ENCODE peak calls at places on chromosome 14, in four cellular contexts. One of them, this sample, is unnamed.

GRCh38 chr14:103434868-103435442 is 49.7 kb downstream of the MARK3 start:
- ATAC-seq in activated CD4-positive, alpha-beta T cell treated with anti-CD3 and anti-CD28 coated beads for 36 hours: no peak
- ATAC-seq in left colon: no peak
- ATAC-seq in right cardiac atrium: peak; percentile 58
- ATAC-seq in this sample: peak; percentile 48

GRCh38 chr14:91350483-91350812 is 67.2 kb downstream of the CCDC88C start:
- ATAC-seq in activated CD4-positive, alpha-beta T cell treated with anti-CD3 and anti-CD28 coated beads for 36 hours: peak; percentile 1
- ATAC-seq in left colon: no peak
- ATAC-seq in right cardiac atrium: no peak
- ATAC-seq in this sample: no peak

GRCh38 chr14:74909501-74909900 is 13.6 kb downstream of the RPS6KL1 start:
- ATAC-seq in activated CD4-positive, alpha-beta T cell treated with anti-CD3 and anti-CD28 coated beads for 36 hours: no peak
- ATAC-seq in left colon: no peak
- ATAC-seq in right cardiac atrium: no peak
- ATAC-seq in this sample: no peak

GRCh38 chr14:49960453-49960852 is 67.6 kb downstream of the ARF6 start:
- ATAC-seq in activated CD4-positive, alpha-beta T cell treated with anti-CD3 and anti-CD28 coated beads for 36 hours: no peak
- ATAC-seq in left colon: no peak
- ATAC-seq in right cardiac atrium: no peak
- ATAC-seq in this sample: peak; percentile 56

GRCh38 chr14:100031506-100032281 is 33.5 kb upstream of the EVL start:
- ATAC-seq in activated CD4-positive, alpha-beta T cell treated with anti-CD3 and anti-CD28 coated beads for 36 hours: peak; percentile 63
- ATAC-seq in left colon: no peak
- ATAC-seq in right cardiac atrium: peak; percentile 87
- ATAC-seq in this sample: peak; percentile 90

GRCh38 chr14:64536488-64537245 is 3.9 kb upstream of the HSPA2 start:
- ATAC-seq in activated CD4-positive, alpha-beta T cell treated with anti-CD3 and anti-CD28 coated beads for 36 hours: no peak
- ATAC-seq in left colon: no peak
- ATAC-seq in right cardiac atrium: no peak
- ATAC-seq in this sample: no peak

GRCh38 chr14:52919971-52920370 is 30.9 kb downstream of the FERMT2 start:
- ATAC-seq in activated CD4-positive, alpha-beta T cell treated with anti-CD3 and anti-CD28 coated beads for 36 hours: no peak
- ATAC-seq in left colon: peak; percentile 84
- ATAC-seq in right cardiac atrium: no peak
- ATAC-seq in this sample: no peak

GRCh38 chr14:91163316-91163715 is 49.4 kb downstream of the DGLUCY start:
- ATAC-seq in activated CD4-positive, alpha-beta T cell treated with anti-CD3 and anti-CD28 coated beads for 36 hours: no peak
- ATAC-seq in left colon: no peak
- ATAC-seq in right cardiac atrium: peak; percentile 24
- ATAC-seq in this sample: no peak

GRCh38 chr14:72986214-72986613 is 40.7 kb downstream of the ZFYVE1 start:
- ATAC-seq in activated CD4-positive, alpha-beta T cell treated with anti-CD3 and anti-CD28 coated beads for 36 hours: peak; percentile 61
- ATAC-seq in left colon: no peak
- ATAC-seq in right cardiac atrium: no peak
- ATAC-seq in this sample: peak; percentile 70

This sample was measured in esophagus mucosa.